ENCODE peak calls at places on chromosome 4, in seven cellular contexts. U, S, M, N, I, F and C are unnamed samples.
A peak's percentile ranks its signal among the peaks of the same experiment; 100 is the strongest.

GRCh38 chr4:107665001-107665400 is 55.0 kb downstream of the PAPSS1 start:
- DNase-seq in U (no peak), S (no peak), M (no peak), N (no peak), I (no peak), F (no peak), C (no peak)

GRCh38 chr4:77002321-77002720 is 52.8 kb downstream of the SEPTIN11 start:
- DNase-seq in U (no peak), S (no peak), M (no peak), N (no peak), I (peak; percentile 67), F (no peak), C (peak; percentile 25)

GRCh38 chr4:14880805-14881204 is 121.5 kb upstream of the CPEB2 start:
- DNase-seq in U (no peak), S (peak; percentile 13), M (no peak), N (no peak), I (no peak), F (no peak), C (no peak)

GRCh38 chr4:118288097-118288496 is 64.7 kb downstream of the PRSS12 start:
- DNase-seq in U (no peak), S (no peak), M (no peak), N (no peak), I (no peak), F (no peak), C (peak; percentile 33)

GRCh38 chr4:81030617-81031388 is at the start of gene BMP3:
- DNase-seq in U (peak; percentile 42), S (peak; percentile 75), M (no peak), N (peak; percentile 12), I (peak; percentile 50), F (no peak), C (peak; percentile 48)

GRCh38 chr4:104912518-104912917 is 234.2 kb upstream of the TET2 start:
- DNase-seq in U (no peak), S (no peak), M (no peak), N (no peak), I (no peak), F (no peak), C (no peak)

GRCh38 chr4:21795091-21795490 is 153.5 kb downstream of the KCNIP4 start:
- DNase-seq in U (no peak), S (no peak), M (no peak), N (no peak), I (no peak), F (no peak), C (peak; percentile 56)

GRCh38 chr4:118723369-118723768 is 38.2 kb downstream of the METTL14 start:
- DNase-seq in U (no peak), S (no peak), M (no peak), N (no peak), I (no peak), F (no peak), C (no peak)

GRCh38 chr4:180527993-180528392 is 1715.2 kb upstream of the TENM3 start:
- DNase-seq in U (no peak), S (no peak), M (no peak), N (no peak), I (no peak), F (no peak), C (no peak)

GRCh38 chr4:153233761-153234371 is 29.6 kb downstream of the TRIM2 start:
- DNase-seq in U (peak; percentile 41), S (peak; percentile 68), M (no peak), N (no peak), I (no peak), F (peak; percentile 30), C (peak; percentile 97)

GRCh38 chr4:139563515-139563914 is 7.5 kb upstream of the SETD7 start:
- DNase-seq in U (no peak), S (no peak), M (no peak), N (no peak), I (no peak), F (no peak), C (peak; percentile 80)

GRCh38 chr4:113811329-113811728 is 49.8 kb upstream of the CAMK2D start:
- DNase-seq in U (no peak), S (no peak), M (no peak), N (no peak), I (no peak), F (no peak), C (peak; percentile 14)

GRCh38 chr4:128284317-128284716 is 3.3 kb downstream of the PGRMC2 start:
- DNase-seq in U (peak; percentile 10), S (peak; percentile 8), M (no peak), N (no peak), I (no peak), F (no peak), C (no peak)

GRCh38 chr4:2437475-2438215 is 18.9 kb downstream of the CFAP99 start:
- DNase-seq in U (no peak), S (no peak), M (no peak), N (no peak), I (no peak), F (no peak), C (no peak)

GRCh38 chr4:137032242-137032641 is 500.1 kb downstream of the PCDH18 start:
- DNase-seq in U (peak; percentile 92), S (peak; percentile 98), M (no peak), N (peak; percentile 80), I (no peak), F (no peak), C (peak; percentile 9)

GRCh38 chr4:102789317-102789717 is 28.5 kb upstream of the MANBA start:
- DNase-seq in U (no peak), S (no peak), M (no peak), N (no peak), I (no peak), F (no peak), C (peak; percentile 84)

GRCh38 chr4:147578057-147578476 is 39.1 kb upstream of the TMEM184C start:
- DNase-seq in U (no peak), S (no peak), M (no peak), N (no peak), I (no peak), F (peak; percentile 72), C (peak; percentile 96)

GRCh38 chr4:150308824-150309472 is 230.7 kb downstream of the DCLK2 start:
- DNase-seq in U (no peak), S (no peak), M (no peak), N (no peak), I (no peak), F (no peak), C (peak; percentile 27)

GRCh38 chr4:78120144-78120880 is 63.2 kb downstream of the FRAS1 start:
- DNase-seq in U (no peak), S (no peak), M (no peak), N (no peak), I (no peak), F (no peak), C (no peak)

GRCh38 chr4:27701563-27701962 is 840.9 kb downstream of the STIM2 start:
- DNase-seq in U (no peak), S (peak; percentile 16), M (no peak), N (no peak), I (no peak), F (no peak), C (no peak)

GRCh38 chr4:76305971-76306881 is at the start of gene STBD1:
- DNase-seq in U (peak; percentile 18), S (peak; percentile 72), M (no peak), N (peak; percentile 9), I (peak; percentile 96), F (peak; percentile 45), C (peak; percentile 74)

GRCh38 chr4:35689866-35690265 is 554.4 kb downstream of the ARAP2 start:
- DNase-seq in U (no peak), S (peak; percentile 7), M (no peak), N (no peak), I (peak; percentile 35), F (no peak), C (no peak)